ENCODE peak calls at places on chromosomes 11 and 22, in seven cellular contexts. One of them, this sample, is unnamed.

GRCh38 chr22:21933413-21933812 is 19.2 kb downstream of the PPM1F start:
- DNase-seq in neuronal stem cell: no peak
- DNase-seq in trophoblast cell: no peak
- DNase-seq in H1: no peak
- DNase-seq in mesenchymal stem cell: no peak
- DNase-seq in IMR-90: no peak
- DNase-seq in mesendoderm: no peak
- DNase-seq in this sample: no peak

GRCh38 chr11:3627291-3627690 is 14.5 kb downstream of the ART5 start:
- DNase-seq in IMR-90: peak
- DNase-seq in mesendoderm: peak
- DNase-seq in trophoblast cell: no peak
- DNase-seq in neuronal stem cell: no peak
- DNase-seq in H1: no peak
- DNase-seq in mesenchymal stem cell: peak
- DNase-seq in this sample: no peak

GRCh38 chr11:103904324-103904667 is 132.1 kb upstream of the DDI1 start:
- DNase-seq in H1: no peak
- DNase-seq in neuronal stem cell: no peak
- DNase-seq in trophoblast cell: no peak
- DNase-seq in IMR-90: no peak
- DNase-seq in mesenchymal stem cell: no peak
- DNase-seq in mesendoderm: no peak
- DNase-seq in this sample: no peak

GRCh38 chr11:96112192-96113099 is 188.5 kb upstream of the MTMR2 start:
- DNase-seq in mesendoderm: no peak
- DNase-seq in trophoblast cell: peak
- DNase-seq in H1: no peak
- DNase-seq in IMR-90: peak
- DNase-seq in mesenchymal stem cell: peak
- DNase-seq in neuronal stem cell: no peak
- DNase-seq in this sample: no peak

GRCh38 chr11:68338041-68338800 is 25.8 kb downstream of the LRP5 start:
- DNase-seq in mesenchymal stem cell: peak
- DNase-seq in neuronal stem cell: no peak
- DNase-seq in H1: no peak
- DNase-seq in IMR-90: peak
- DNase-seq in trophoblast cell: peak
- DNase-seq in mesendoderm: no peak
- DNase-seq in this sample: no peak

GRCh38 chr11:68436985-68437926 is 23.3 kb upstream of the PPP6R3 start:
- DNase-seq in mesenchymal stem cell: peak
- DNase-seq in mesendoderm: peak
- DNase-seq in IMR-90: peak
- DNase-seq in neuronal stem cell: no peak
- DNase-seq in H1: no peak
- DNase-seq in trophoblast cell: peak
- DNase-seq in this sample: no peak

GRCh38 chr11:126602349-126602940 is 247.0 kb downstream of the ST3GAL4 start:
- DNase-seq in mesenchymal stem cell: no peak
- DNase-seq in IMR-90: no peak
- DNase-seq in trophoblast cell: no peak
- DNase-seq in neuronal stem cell: no peak
- DNase-seq in H1: no peak
- DNase-seq in mesendoderm: no peak
- DNase-seq in this sample: no peak

GRCh38 chr11:125075242-125075625 is 12.1 kb downstream of the SLC37A2 start:
- DNase-seq in trophoblast cell: no peak
- DNase-seq in neuronal stem cell: no peak
- DNase-seq in IMR-90: no peak
- DNase-seq in mesenchymal stem cell: no peak
- DNase-seq in mesendoderm: no peak
- DNase-seq in H1: no peak
- DNase-seq in this sample: no peak

GRCh38 chr11:16603245-16603644 is 135.2 kb upstream of the C11orf58 start:
- DNase-seq in trophoblast cell: no peak
- DNase-seq in neuronal stem cell: no peak
- DNase-seq in H1: no peak
- DNase-seq in mesendoderm: peak
- DNase-seq in IMR-90: no peak
- DNase-seq in mesenchymal stem cell: peak
- DNase-seq in this sample: peak

GRCh38 chr11:116170526-116171120 is 602.2 kb downstream of the BUD13 start:
- DNase-seq in mesenchymal stem cell: no peak
- DNase-seq in mesendoderm: no peak
- DNase-seq in H1: peak
- DNase-seq in trophoblast cell: no peak
- DNase-seq in neuronal stem cell: no peak
- DNase-seq in IMR-90: no peak
- DNase-seq in this sample: peak

GRCh38 chr11:116420770-116421528 is 351.8 kb downstream of the BUD13 start:
- DNase-seq in trophoblast cell: peak
- DNase-seq in H1: no peak
- DNase-seq in mesenchymal stem cell: no peak
- DNase-seq in mesendoderm: peak
- DNase-seq in neuronal stem cell: no peak
- DNase-seq in IMR-90: no peak
- DNase-seq in this sample: no peak

GRCh38 chr22:20530368-20531153 is 23.2 kb downstream of the MED15 start:
- DNase-seq in trophoblast cell: peak
- DNase-seq in H1: no peak
- DNase-seq in mesendoderm: peak
- DNase-seq in IMR-90: peak
- DNase-seq in neuronal stem cell: no peak
- DNase-seq in mesenchymal stem cell: peak
- DNase-seq in this sample: no peak

GRCh38 chr22:30370681-30371080 is 13.9 kb downstream of the CCDC157 start:
- DNase-seq in trophoblast cell: peak
- DNase-seq in IMR-90: no peak
- DNase-seq in mesendoderm: no peak
- DNase-seq in H1: no peak
- DNase-seq in mesenchymal stem cell: no peak
- DNase-seq in neuronal stem cell: no peak
- DNase-seq in this sample: no peak

GRCh38 chr11:96105197-96105895 is 181.4 kb upstream of the MTMR2 start:
- DNase-seq in mesenchymal stem cell: peak
- DNase-seq in neuronal stem cell: no peak
- DNase-seq in IMR-90: no peak
- DNase-seq in H1: no peak
- DNase-seq in mesendoderm: no peak
- DNase-seq in trophoblast cell: peak
- DNase-seq in this sample: no peak

GRCh38 chr11:3986301-3986700 is 108.3 kb upstream of the RRM1 start:
- DNase-seq in IMR-90: no peak
- DNase-seq in mesenchymal stem cell: no peak
- DNase-seq in mesendoderm: no peak
- DNase-seq in neuronal stem cell: no peak
- DNase-seq in H1: no peak
- DNase-seq in trophoblast cell: no peak
- DNase-seq in this sample: no peak

GRCh38 chr11:80694385-80694784 is 1253.6 kb upstream of the TENM4 start:
- DNase-seq in H1: no peak
- DNase-seq in trophoblast cell: no peak
- DNase-seq in mesenchymal stem cell: no peak
- DNase-seq in neuronal stem cell: no peak
- DNase-seq in mesendoderm: no peak
- DNase-seq in IMR-90: no peak
- DNase-seq in this sample: no peak

GRCh38 chr11:116498161-116498560 is 274.6 kb downstream of the BUD13 start:
- DNase-seq in mesenchymal stem cell: no peak
- DNase-seq in mesendoderm: no peak
- DNase-seq in trophoblast cell: no peak
- DNase-seq in IMR-90: no peak
- DNase-seq in neuronal stem cell: no peak
- DNase-seq in H1: no peak
- DNase-seq in this sample: no peak

GRCh38 chr11:122692444-122692843 is 36.9 kb downstream of the UBASH3B start:
- DNase-seq in neuronal stem cell: no peak
- DNase-seq in mesendoderm: peak
- DNase-seq in IMR-90: no peak
- DNase-seq in trophoblast cell: peak
- DNase-seq in H1: no peak
- DNase-seq in mesenchymal stem cell: no peak
- DNase-seq in this sample: no peak

GRCh38 chr11:133681901-133682300 is 149.6 kb upstream of the OPCML start:
- DNase-seq in mesendoderm: peak
- DNase-seq in neuronal stem cell: no peak
- DNase-seq in H1: peak
- DNase-seq in mesenchymal stem cell: no peak
- DNase-seq in IMR-90: no peak
- DNase-seq in trophoblast cell: no peak
- DNase-seq in this sample: peak

GRCh38 chr11:62394825-62395538 is 23.9 kb upstream of the SCGB1A1 start:
- DNase-seq in neuronal stem cell: peak
- DNase-seq in mesendoderm: peak
- DNase-seq in trophoblast cell: peak
- DNase-seq in IMR-90: peak
- DNase-seq in mesenchymal stem cell: peak
- DNase-seq in H1: peak
- DNase-seq in this sample: peak

GRCh38 chr11:32602657-32603410 is 19.2 kb downstream of the EIF3M start:
- DNase-seq in neuronal stem cell: no peak
- DNase-seq in mesenchymal stem cell: no peak
- DNase-seq in H1: no peak
- DNase-seq in IMR-90: peak
- DNase-seq in trophoblast cell: no peak
- DNase-seq in mesendoderm: no peak
- DNase-seq in this sample: no peak

GRCh38 chr22:27972732-27973698 is 54.0 kb upstream of the PITPNB start:
- DNase-seq in IMR-90: peak
- DNase-seq in H1: no peak
- DNase-seq in mesendoderm: no peak
- DNase-seq in neuronal stem cell: no peak
- DNase-seq in mesenchymal stem cell: no peak
- DNase-seq in trophoblast cell: no peak
- DNase-seq in this sample: no peak

GRCh38 chr11:11535611-11536010 is 86.2 kb downstream of the GALNT18 start:
- DNase-seq in trophoblast cell: no peak
- DNase-seq in H1: no peak
- DNase-seq in mesendoderm: peak
- DNase-seq in mesenchymal stem cell: no peak
- DNase-seq in neuronal stem cell: no peak
- DNase-seq in IMR-90: no peak
- DNase-seq in this sample: peak

GRCh38 chr11:6606471-6607189 is 3.1 kb downstream of the ILK start:
- DNase-seq in mesendoderm: peak
- DNase-seq in trophoblast cell: peak
- DNase-seq in mesenchymal stem cell: peak
- DNase-seq in H1: peak
- DNase-seq in IMR-90: peak
- DNase-seq in neuronal stem cell: peak
- DNase-seq in this sample: peak

GRCh38 chr11:65867284-65868071 is 5.1 kb downstream of the EFEMP2 start:
- DNase-seq in trophoblast cell: no peak
- DNase-seq in H1: peak
- DNase-seq in mesenchymal stem cell: no peak
- DNase-seq in neuronal stem cell: peak
- DNase-seq in mesendoderm: peak
- DNase-seq in IMR-90: no peak
- DNase-seq in this sample: peak
- H3K9ac ChIP-seq in trophoblast cell: no peak
- H3K9ac ChIP-seq in H1: peak
- H3K9ac ChIP-seq in mesenchymal stem cell: no peak
- H3K9ac ChIP-seq in neuronal stem cell: peak
- H3K9ac ChIP-seq in mesendoderm: peak
- H3K9ac ChIP-seq in IMR-90: no peak
- H3K9ac ChIP-seq in this sample: no peak

GRCh38 chr22:38996105-38996504 is 14.0 kb downstream of the APOBEC3B start:
- DNase-seq in mesendoderm: no peak
- DNase-seq in IMR-90: no peak
- DNase-seq in trophoblast cell: no peak
- DNase-seq in mesenchymal stem cell: no peak
- DNase-seq in neuronal stem cell: no peak
- DNase-seq in H1: no peak
- DNase-seq in this sample: no peak
- H2BK5ac ChIP-seq in mesendoderm: no peak
- H2BK5ac ChIP-seq in IMR-90: no peak
- H2BK5ac ChIP-seq in trophoblast cell: no peak
- H2BK5ac ChIP-seq in mesenchymal stem cell: no peak
- H2BK5ac ChIP-seq in neuronal stem cell: no peak
- H2BK5ac ChIP-seq in H1: no peak
- H2BK5ac ChIP-seq in this sample: no peak

DNA sequence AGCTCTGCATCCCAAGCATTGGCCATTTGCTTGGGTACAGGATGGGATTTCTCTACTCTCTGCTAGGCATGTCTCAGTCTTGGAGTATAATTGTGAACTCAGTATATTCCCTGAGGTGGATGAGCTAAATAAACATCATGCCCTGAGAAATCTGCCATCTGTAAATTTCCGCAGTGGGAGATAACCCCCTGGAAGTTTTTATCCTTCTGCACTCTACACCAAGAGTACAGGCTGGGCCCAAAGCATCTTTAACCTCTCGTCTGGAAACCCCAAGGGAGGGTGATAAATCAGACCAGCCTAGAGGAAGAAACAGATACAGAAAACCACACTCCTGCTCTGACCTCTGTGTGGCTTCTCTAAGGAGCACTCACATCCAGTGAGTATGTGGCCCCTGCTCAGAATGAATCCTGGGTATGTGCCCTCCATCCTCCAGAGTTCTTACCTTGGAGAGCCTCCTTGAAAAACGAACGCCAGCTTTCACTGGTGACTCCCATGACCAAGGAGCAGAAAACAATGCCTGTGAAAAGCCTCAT is 1.1 kb downstream of the SAA4 start:
- DNase-seq in IMR-90: no peak
- DNase-seq in trophoblast cell: no peak
- DNase-seq in mesenchymal stem cell: no peak
- DNase-seq in neuronal stem cell: no peak
- DNase-seq in H1: no peak
- DNase-seq in mesendoderm: peak
- DNase-seq in this sample: no peak
- H3K4ac ChIP-seq in IMR-90: no peak
- H3K4ac ChIP-seq in trophoblast cell: no peak
- H3K4ac ChIP-seq in mesenchymal stem cell: no peak
- H3K4ac ChIP-seq in neuronal stem cell: no peak
- H3K4ac ChIP-seq in H1: no peak
- H3K4ac ChIP-seq in mesendoderm: no peak
- H3K4ac ChIP-seq in this sample: no peak

DNA sequence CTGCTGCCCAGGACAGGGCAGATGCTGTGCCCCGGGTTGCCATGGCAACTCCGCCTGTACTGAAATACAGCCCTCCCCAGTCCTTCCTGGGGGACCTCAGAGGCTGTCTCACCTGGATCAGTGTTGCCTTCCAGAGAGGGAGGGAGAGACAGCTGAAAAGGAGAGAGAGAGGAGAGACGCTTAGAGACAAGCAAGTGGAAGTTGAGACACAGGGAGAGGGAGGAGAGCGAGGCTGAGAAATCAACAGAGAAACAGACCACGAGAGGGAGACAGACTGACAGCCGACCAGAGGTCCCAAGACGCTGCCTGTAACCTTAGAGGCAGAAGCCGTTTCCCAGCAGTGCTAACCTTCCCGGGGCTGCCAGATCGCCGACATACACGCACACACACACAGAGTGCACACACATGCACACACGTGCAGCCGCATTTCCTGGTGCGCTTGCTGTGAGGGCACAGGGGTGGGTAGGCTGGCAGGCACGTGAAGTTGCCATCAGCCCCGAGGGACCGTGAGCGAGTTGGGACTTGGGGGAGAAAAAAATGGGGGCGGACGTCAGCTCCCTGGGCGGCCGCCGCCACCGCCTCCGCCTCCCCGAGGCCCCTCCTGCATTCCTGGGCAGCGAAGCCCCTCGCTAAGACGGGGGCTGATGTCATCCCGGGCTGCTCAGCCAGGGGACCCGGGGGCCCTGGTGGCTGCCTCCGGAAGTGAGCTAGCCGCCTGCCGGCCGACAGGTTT is 88.6 kb upstream of the CRYBB3 start:
- DNase-seq in H1: peak
- DNase-seq in trophoblast cell: peak
- DNase-seq in mesenchymal stem cell: peak
- DNase-seq in mesendoderm: peak
- DNase-seq in IMR-90: peak
- DNase-seq in neuronal stem cell: peak
- DNase-seq in this sample: peak
- H3K9ac ChIP-seq in H1: peak
- H3K9ac ChIP-seq in trophoblast cell: peak
- H3K9ac ChIP-seq in mesenchymal stem cell: peak
- H3K9ac ChIP-seq in mesendoderm: peak
- H3K9ac ChIP-seq in IMR-90: no peak
- H3K9ac ChIP-seq in neuronal stem cell: peak
- H3K9ac ChIP-seq in this sample: peak